ENCODE peak calls at places on chromosome 16, in six cellular contexts. G, Z, O, A, P and L are unnamed samples.

GRCh38 chr16:8828541-8829165 is 31.0 kb downstream of the PMM2 start:
- DNase-seq in Z (no peak), O (no peak), G (no peak), A (no peak), P (no peak), L (no peak)

GRCh38 chr16:3118846-3119245 is 6.5 kb downstream of the ZNF205 start:
- DNase-seq in A (no peak), O (no peak), Z (no peak), G (no peak), P (no peak), L (no peak)

GRCh38 chr16:50422926-50423325 is 54.1 kb upstream of the BRD7 start:
- DNase-seq in Z (no peak), G (no peak), O (no peak), A (no peak), P (no peak), L (no peak)

GRCh38 chr16:17147942-17148341 is 322.8 kb downstream of the XYLT1 start:
- DNase-seq in A (no peak), P (no peak), O (no peak), G (no peak), Z (no peak), L (no peak)

GRCh38 chr16:7303014-7303676 is 29.5 kb upstream of the RBFOX1 start:
- DNase-seq in Z (no peak), G (no peak), A (peak; percentile 58), P (no peak), O (no peak), L (no peak)

GRCh38 chr16:82627811-82628339 is 1.1 kb downstream of the CDH13 start:
- DNase-seq in O (no peak), G (no peak), A (no peak), Z (no peak), P (no peak), L (peak; percentile 49)

GRCh38 chr16:28574925-28575324 is 21.2 kb downstream of the SGF29 start:
- DNase-seq in O (no peak), P (no peak), A (no peak), Z (no peak), G (no peak), L (no peak)

GRCh38 chr16:74107795-74108610 is 188.6 kb upstream of the PSMD7 start:
- DNase-seq in G (peak; percentile 49), A (no peak), O (peak; percentile 57), Z (peak; percentile 49), P (peak; percentile 58), L (no peak)

GRCh38 chr16:5523794-5524193 is 426.2 kb upstream of the EEF2KMT start:
- DNase-seq in A (no peak), G (no peak), O (no peak), Z (no peak), P (no peak), L (no peak)

GRCh38 chr16:85557976-85558589 is 55.0 kb upstream of the GSE1 start:
- DNase-seq in Z (peak; percentile 66), A (peak; percentile 77), O (no peak), G (peak; percentile 74), P (no peak), L (peak; percentile 42)